ENCODE peak calls at places on chromosome 13, in eight cellular contexts. D is thoracic aorta, K is WERI-Rb-1, B is body of pancreas, Y is A673, G is cardiac muscle cell, F is A549, E is transverse colon. N is an unnamed sample.
A peak's percentile ranks its signal among the peaks of the same experiment; 100 is the strongest.

GRCh38 chr13:53165201-53165600 is 136.6 kb downstream of the OLFM4 start:
- DNase-seq in D (no peak), K (no peak), B (no peak), Y (peak; percentile 67), G (no peak), F (no peak), E (no peak), N (no peak)

GRCh38 chr13:59834801-59835200 is 328.9 kb downstream of the DIAPH3 start:
- DNase-seq in D (no peak), K (no peak), B (no peak), Y (no peak), G (peak; percentile 17), F (no peak), E (no peak), N (no peak)

GRCh38 chr13:79108914-79109643 is 297.0 kb downstream of the RBM26 start:
- DNase-seq in D (no peak), K (no peak), B (no peak), Y (no peak), G (no peak), F (no peak), E (no peak), N (no peak)

GRCh38 chr13:94333131-94333820 is 146.2 kb downstream of the DCT start:
- DNase-seq in D (no peak), K (peak; percentile 57), B (no peak), Y (no peak), G (no peak), F (no peak), E (no peak), N (no peak)

GRCh38 chr13:112783135-112783945 is 93.5 kb downstream of the ATP11A start:
- DNase-seq in D (no peak), K (no peak), B (no peak), Y (no peak), G (peak; percentile 68), F (no peak), E (no peak), N (no peak)

GRCh38 chr13:30409911-30410704 is 12.2 kb upstream of the UBE2L5 start:
- DNase-seq in D (no peak), K (no peak), B (peak; percentile 31), Y (peak; percentile 93), G (peak; percentile 84), F (no peak), E (no peak), N (no peak)

GRCh38 chr13:104086205-104086604 is 1020.0 kb upstream of the SLC10A2 start:
- DNase-seq in D (no peak), K (no peak), B (no peak), Y (no peak), G (peak; percentile 74), F (no peak), E (no peak), N (no peak)

GRCh38 chr13:31365630-31366029 is 165.9 kb downstream of the B3GLCT start:
- DNase-seq in D (no peak), K (no peak), B (no peak), Y (no peak), G (no peak), F (no peak), E (no peak), N (no peak)

DNA sequence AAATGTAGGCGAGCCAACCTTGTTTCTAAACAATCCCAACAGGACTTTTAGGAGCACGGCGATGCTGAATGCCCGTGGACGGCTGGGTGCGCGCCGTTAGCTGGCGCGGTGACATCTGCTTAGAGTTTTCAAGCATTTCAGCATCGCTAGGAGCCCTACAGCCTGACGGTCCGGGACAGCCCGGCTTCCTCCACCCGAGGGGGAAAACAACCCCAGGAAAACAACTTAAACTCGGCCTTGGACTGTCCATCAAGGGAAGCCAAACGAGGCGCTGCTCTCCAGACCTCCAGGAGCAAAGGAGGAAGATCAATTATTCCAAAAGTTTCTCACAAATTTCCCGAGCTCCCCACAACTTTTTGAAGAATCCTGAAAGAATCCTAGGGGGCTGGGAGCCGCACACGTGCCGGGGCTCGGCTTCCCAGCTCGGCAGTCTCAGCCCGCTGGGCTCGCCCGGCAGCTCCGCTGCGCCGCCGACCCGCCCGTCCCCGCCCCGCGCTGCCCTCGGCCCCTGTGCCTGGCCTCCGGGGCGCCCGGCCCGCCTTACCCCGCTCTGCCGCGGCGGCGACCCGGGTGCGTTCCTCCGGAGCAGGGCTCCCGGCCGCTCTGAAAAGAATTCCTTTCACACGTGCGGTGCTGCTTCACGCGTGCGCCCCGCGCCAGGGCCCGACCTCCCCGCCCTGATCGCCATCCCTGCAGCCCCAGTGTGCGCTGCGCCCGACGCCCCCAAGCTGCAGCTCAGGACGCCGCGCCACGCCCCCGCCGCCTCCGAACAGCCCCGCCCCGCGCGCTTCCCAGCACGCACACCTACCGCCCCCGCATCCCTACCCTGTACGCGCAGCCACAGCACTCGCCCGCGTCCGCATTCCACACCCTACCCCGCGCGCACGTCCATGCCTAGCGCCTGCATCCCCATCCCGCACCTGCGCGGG is at the start of gene GJA3:
- DNase-seq in D (no peak), K (peak; percentile 50), B (no peak), Y (peak; percentile 63), G (peak; percentile 22), F (peak; percentile 13), E (no peak), N (no peak)
- H3K27ac ChIP-seq in D (no peak within 1 kb of the TSS), K (no peak within 1 kb of the TSS), B (no peak within 1 kb of the TSS), Y (no peak within 1 kb of the TSS), G (peak within 1 kb of the TSS; percentile 87), F (no peak within 1 kb of the TSS), E (no peak within 1 kb of the TSS), N (no peak within 1 kb of the TSS)

GRCh38 chr13:75766636-75767035 is 130.5 kb downstream of the LMO7 start:
- DNase-seq in D (no peak), K (no peak), B (no peak), Y (peak; percentile 80), G (no peak), F (no peak), E (no peak), N (no peak)

GRCh38 chr13:75774176-75774575 is 138.0 kb downstream of the LMO7 start:
- DNase-seq in D (no peak), K (no peak), B (no peak), Y (no peak), G (no peak), F (no peak), E (no peak), N (no peak)

GRCh38 chr13:75769141-75769905 is 133.2 kb downstream of the LMO7 start:
- DNase-seq in D (no peak), K (no peak), B (no peak), Y (peak; percentile 65), G (no peak), F (no peak), E (no peak), N (no peak)

GRCh38 chr13:75771818-75772217 is 135.7 kb downstream of the LMO7 start:
- DNase-seq in D (no peak), K (no peak), B (no peak), Y (no peak), G (peak; percentile 62), F (peak; percentile 27), E (no peak), N (no peak)

GRCh38 chr13:75770164-75771145 is 134.3 kb downstream of the LMO7 start:
- DNase-seq in D (no peak), K (no peak), B (no peak), Y (no peak), G (no peak), F (no peak), E (no peak), N (no peak)
- H3K27ac ChIP-seq in D (no peak overlapping the region), K (no peak overlapping the region), B (no peak overlapping the region), Y (no peak overlapping the region), G (no peak overlapping the region), F (peak overlapping the region; percentile 62), E (no peak overlapping the region), N (no peak overlapping the region)

GRCh38 chr13:110263906-110264305 is 43.1 kb downstream of the COL4A1 start:
- DNase-seq in D (no peak), K (no peak), B (no peak), Y (no peak), G (no peak), F (no peak), E (no peak), N (no peak)

GRCh38 chr13:110266431-110266809 is 40.5 kb downstream of the COL4A1 start:
- DNase-seq in D (no peak), K (no peak), B (no peak), Y (no peak), G (no peak), F (no peak), E (no peak), N (no peak)

GRCh38 chr13:110265682-110266430 is 41.1 kb downstream of the COL4A1 start:
- DNase-seq in D (peak; percentile 69), K (no peak), B (no peak), Y (no peak), G (no peak), F (no peak), E (no peak), N (no peak)

GRCh38 chr13:110265341-110265681 is 41.6 kb downstream of the COL4A1 start:
- DNase-seq in D (no peak), K (no peak), B (no peak), Y (no peak), G (no peak), F (no peak), E (no peak), N (no peak)

DNA sequence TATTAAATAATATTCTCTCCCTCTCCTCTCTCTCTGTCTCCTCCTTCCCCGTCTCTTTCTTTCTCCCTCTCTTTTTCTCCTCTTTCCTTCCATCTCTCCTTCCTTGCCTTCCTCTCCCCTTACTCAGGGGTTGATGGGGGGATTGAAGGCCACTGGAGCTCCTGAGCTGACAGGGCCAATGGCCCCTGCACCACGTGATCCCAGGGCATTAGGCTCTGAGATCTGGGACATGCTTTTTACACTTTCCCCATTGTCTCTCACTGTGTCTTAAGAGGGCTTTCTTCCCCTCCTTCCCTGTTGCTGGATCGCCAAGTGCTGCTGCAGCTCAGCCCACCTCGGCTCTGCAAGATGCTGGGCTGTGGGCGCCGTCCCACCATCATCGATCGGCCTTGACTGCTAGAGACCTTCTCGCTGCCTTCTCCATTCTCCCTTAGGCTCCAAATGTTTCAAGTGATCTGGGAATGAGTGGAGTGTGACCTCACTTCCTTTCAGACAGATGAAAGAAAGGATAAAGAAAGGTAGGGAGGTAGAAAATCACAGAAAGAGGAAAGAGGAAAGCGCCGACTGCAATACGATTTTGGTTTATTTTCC is 42.2 kb downstream of the COL4A1 start:
- DNase-seq in D (no peak), K (no peak), B (no peak), Y (no peak), G (no peak), F (no peak), E (no peak), N (no peak)
- H3K27ac ChIP-seq in D (peak overlapping the region; percentile 80), K (no peak overlapping the region), B (no peak overlapping the region), Y (no peak overlapping the region), G (no peak overlapping the region), F (no peak overlapping the region), E (peak overlapping the region; percentile 70), N (no peak overlapping the region)

GRCh38 chr13:33191425-33192221 is 93.9 kb downstream of the STARD13 start:
- DNase-seq in D (no peak), K (no peak), B (no peak), Y (no peak), G (no peak), F (no peak), E (no peak), N (no peak)

GRCh38 chr13:33189470-33189869 is 96.1 kb downstream of the STARD13 start:
- DNase-seq in D (no peak), K (no peak), B (no peak), Y (no peak), G (no peak), F (no peak), E (no peak), N (no peak)

GRCh38 chr13:33194820-33195692 is 90.5 kb downstream of the STARD13 start:
- DNase-seq in D (peak; percentile 29), K (no peak), B (peak; percentile 87), Y (peak; percentile 96), G (peak; percentile 96), F (no peak), E (no peak), N (no peak)

GRCh38 chr13:33195693-33196464 is 89.7 kb downstream of the STARD13 start:
- DNase-seq in D (no peak), K (no peak), B (no peak), Y (no peak), G (no peak), F (no peak), E (no peak), N (no peak)

GRCh38 chr13:33193428-33193974 is 92.1 kb downstream of the STARD13 start:
- DNase-seq in D (no peak), K (no peak), B (no peak), Y (peak; percentile 45), G (peak; percentile 49), F (no peak), E (no peak), N (no peak)
- H3K27ac ChIP-seq in D (no peak overlapping the region), K (no peak overlapping the region), B (peak overlapping the region; percentile 18), Y (peak overlapping the region; percentile 93), G (no peak overlapping the region), F (no peak overlapping the region), E (peak overlapping the region; percentile 61), N (no peak overlapping the region)